ENCODE peak calls at places on chromosomes 4 and X, in eight cellular contexts. J, O, I, V, B, Y, Q and P are unnamed samples.

GRCh38 chr4:17544831-17545234 is 29.9 kb downstream of the CLRN2 start:
- DNase-seq in J (no peak), O (no peak), I (peak; percentile 9), V (no peak), B (no peak), Y (no peak), Q (no peak), P (no peak)

GRCh38 chr4:145101091-145101490 is 3.0 kb downstream of the ABCE1 start:
- DNase-seq in J (no peak), O (no peak), I (no peak), V (no peak), B (no peak), Y (no peak), Q (no peak), P (no peak)

GRCh38 chr4:77360451-77360850 is 203.4 kb downstream of the CCNG2 start:
- DNase-seq in J (no peak), O (no peak), I (no peak), V (no peak), B (no peak), Y (no peak), Q (no peak), P (no peak)

GRCh38 chr4:83342476-83342875 is 7.8 kb upstream of the HPSE start:
- DNase-seq in J (no peak), O (no peak), I (no peak), V (no peak), B (no peak), Y (no peak), Q (no peak), P (no peak)

GRCh38 chr4:148430847-148431246 is 11.4 kb downstream of the NR3C2 start:
- DNase-seq in J (no peak), O (no peak), I (no peak), V (no peak), B (no peak), Y (no peak), Q (no peak), P (no peak)

GRCh38 chrX:72021975-72022374 is 109.7 kb downstream of the RTL5 start:
- DNase-seq in J (no peak), O (no peak), I (no peak), V (no peak), B (no peak), Y (no peak), Q (no peak), P (no peak)

GRCh38 chrX:72020204-72020603 is 109.6 kb downstream of the NHSL2 start:
- DNase-seq in J (peak; percentile 54), O (no peak), I (no peak), V (no peak), B (no peak), Y (peak; percentile 57), Q (no peak), P (peak; percentile 22)

GRCh38 chr4:99642725-99643489 is 14.7 kb downstream of the C4orf54 start:
- DNase-seq in J (no peak), O (peak; percentile 96), I (no peak), V (peak; percentile 93), B (no peak), Y (peak; percentile 63), Q (no peak), P (no peak)

GRCh38 chrX:99308302-99308701 is 1101.8 kb downstream of the PCDH19 start:
- DNase-seq in J (no peak), O (no peak), I (no peak), V (no peak), B (no peak), Y (no peak), Q (no peak), P (no peak)

GRCh38 chr4:120948382-120948781 is 25.9 kb upstream of the PRDM5 start:
- DNase-seq in J (no peak), O (no peak), I (no peak), V (no peak), B (no peak), Y (no peak), Q (no peak), P (no peak)

GRCh38 chr4:150004481-150004880 is 73.8 kb upstream of the DCLK2 start:
- DNase-seq in J (no peak), O (no peak), I (no peak), V (no peak), B (no peak), Y (no peak), Q (peak; percentile 58), P (no peak)

GRCh38 chr4:150009533-150009932 is 68.7 kb upstream of the DCLK2 start:
- DNase-seq in J (no peak), O (no peak), I (no peak), V (no peak), B (no peak), Y (no peak), Q (peak; percentile 35), P (no peak)

GRCh38 chr4:150005537-150005936 is 72.7 kb upstream of the DCLK2 start:
- DNase-seq in J (no peak), O (no peak), I (no peak), V (no peak), B (no peak), Y (no peak), Q (no peak), P (no peak)

GRCh38 chr4:150006197-150006596 is 72.0 kb upstream of the DCLK2 start:
- DNase-seq in J (no peak), O (no peak), I (no peak), V (no peak), B (no peak), Y (no peak), Q (peak; percentile 39), P (no peak)

DNA sequence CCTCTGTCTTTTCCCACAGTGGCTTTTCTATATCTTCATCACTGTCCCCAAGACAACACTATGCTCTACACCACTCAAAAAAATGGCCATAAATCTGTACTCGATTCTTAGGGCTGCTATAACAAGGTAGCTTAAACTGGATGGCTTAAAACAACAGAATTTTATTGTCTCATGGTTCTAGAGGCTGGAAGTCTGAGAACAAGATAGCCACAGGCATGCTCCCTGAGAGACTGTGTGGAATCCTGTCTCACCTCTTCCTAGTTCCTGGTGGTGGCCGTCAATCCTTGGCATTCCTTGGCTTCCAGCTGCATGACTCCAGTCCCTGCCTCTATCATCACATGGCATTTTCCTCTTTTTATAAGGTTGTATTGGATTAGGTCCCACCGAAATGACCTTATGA is 70.7 kb upstream of the DCLK2 start:
- DNase-seq in J (no peak), O (no peak), I (no peak), V (no peak), B (no peak), Y (no peak), Q (peak; percentile 57), P (no peak)
- H3K27ac ChIP-seq in J (no peak overlapping the region), O (no peak overlapping the region), I (peak overlapping the region; percentile 37), V (no peak overlapping the region), B (no peak overlapping the region), Y (no peak overlapping the region), Q (no peak overlapping the region), P (peak overlapping the region; percentile 6)

DNA sequence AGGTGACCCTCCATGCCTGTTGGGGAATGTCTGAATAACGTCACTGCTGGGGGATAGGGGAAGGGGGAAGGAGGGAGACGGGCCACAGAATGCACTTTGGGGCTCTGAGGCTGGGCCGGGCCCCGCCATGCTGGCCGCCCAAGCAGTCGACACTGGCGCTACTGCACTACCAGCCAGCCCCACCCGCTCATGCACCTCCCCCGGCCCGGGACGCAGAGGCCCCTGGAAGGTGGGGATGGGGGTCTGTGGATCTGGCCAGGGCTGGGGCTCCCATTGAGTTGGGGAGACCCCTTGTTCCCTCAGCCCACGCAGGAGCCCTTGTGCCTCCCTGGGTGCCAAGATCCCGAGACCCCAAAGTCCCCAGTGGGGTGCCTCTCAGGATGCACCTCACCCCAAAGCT is 17.8 kb downstream of the FLNA start:
- DNase-seq in J (no peak), O (no peak), I (no peak), V (no peak), B (no peak), Y (no peak), Q (no peak), P (no peak)
- H3K4me3 ChIP-seq in J (no peak overlapping the region), O (no peak overlapping the region), I (no peak overlapping the region), V (no peak overlapping the region), B (no peak overlapping the region), Y (no peak overlapping the region), Q (no peak overlapping the region), P (no peak overlapping the region)

GRCh38 chr4:109729563-109730293 is at the start of gene PLA2G12A:
- DNase-seq in J (peak; percentile 64), O (peak; percentile 65), I (peak; percentile 89), V (peak; percentile 94), B (peak; percentile 15), Y (peak; percentile 75), Q (peak; percentile 34), P (peak; percentile 74)
- TF ChIP-seq POLR2A in J (peak; percentile 74), O (no peak), I (peak; percentile 78), V (peak; percentile 72), B (no peak), Y (peak; percentile 52), Q (no peak), P (peak; percentile 76)

DNA sequence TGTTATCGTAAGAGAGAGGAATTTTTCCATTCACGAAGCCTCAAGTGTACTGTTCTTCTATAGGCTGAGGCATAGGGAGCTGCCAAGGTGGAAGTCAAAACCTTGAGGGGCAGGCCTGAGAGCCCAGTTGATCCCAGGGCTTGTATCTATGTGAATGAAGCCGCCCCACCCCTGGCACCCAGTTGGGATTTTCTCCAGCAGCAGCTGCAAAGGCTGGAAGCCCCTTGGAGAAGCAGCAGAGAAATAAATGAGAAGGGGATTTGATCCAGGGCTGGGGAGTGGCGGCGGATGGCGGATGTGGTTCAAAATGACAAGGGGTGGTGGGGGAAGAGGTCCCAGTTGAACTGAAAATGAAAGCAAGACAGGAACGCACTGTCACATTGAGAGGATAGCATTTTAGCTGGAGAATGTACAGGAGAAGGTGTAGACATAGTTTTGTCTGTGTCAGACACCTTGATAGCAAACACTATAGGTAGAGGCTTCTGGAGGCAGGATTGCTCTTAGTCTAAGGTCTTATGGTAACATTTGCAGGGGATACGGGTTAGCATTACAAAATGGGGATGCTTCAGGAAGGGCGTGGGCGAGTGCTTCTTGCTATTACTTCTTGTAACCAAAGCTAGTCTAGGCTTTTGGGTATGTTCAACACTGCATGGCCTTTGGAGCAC is 32.6 kb downstream of the DOCK11 start:
- DNase-seq in J (no peak), O (no peak), I (peak; percentile 21), V (no peak), B (no peak), Y (no peak), Q (no peak), P (peak; percentile 63)
- H3K27ac ChIP-seq in J (no peak overlapping the region), O (peak overlapping the region; percentile 60), I (peak overlapping the region; percentile 15), V (no peak overlapping the region), B (no peak overlapping the region), Y (no peak overlapping the region), Q (no peak overlapping the region), P (peak overlapping the region; percentile 71)